ENCODE peak calls at places on chromosomes 1 and 21, in five cellular contexts. One of them, this sample, is unnamed. For H3K36me3, the result is how much of the 10 kb centered on the place peaks cover.

GRCh38 chr1:93720931-93721614 is 39.4 kb upstream of the BCAR3 start:
- DNase-seq in tibial artery: no peak
- DNase-seq in effector memory CD4-positive, alpha-beta T cell: no peak
- DNase-seq in neural progenitor cell: no peak
- DNase-seq in endodermal cell: no peak
- DNase-seq in this sample: no peak

GRCh38 chr1:55694297-55694696 is 479.1 kb upstream of the USP24 start:
- DNase-seq in tibial artery: no peak
- DNase-seq in effector memory CD4-positive, alpha-beta T cell: no peak
- DNase-seq in neural progenitor cell: no peak
- DNase-seq in endodermal cell: no peak
- DNase-seq in this sample: no peak

GRCh38 chr1:1291023-1291528 is 10.8 kb downstream of the SCNN1D start:
- DNase-seq in tibial artery: no peak
- DNase-seq in effector memory CD4-positive, alpha-beta T cell: no peak
- DNase-seq in neural progenitor cell: no peak
- DNase-seq in endodermal cell: no peak
- DNase-seq in this sample: no peak

GRCh38 chr21:15199414-15199813 is 134.6 kb upstream of the NRIP1 start:
- DNase-seq in tibial artery: no peak
- DNase-seq in effector memory CD4-positive, alpha-beta T cell: no peak
- DNase-seq in neural progenitor cell: peak
- DNase-seq in endodermal cell: no peak
- DNase-seq in this sample: no peak

GRCh38 chr21:37800496-37801061 is 115.7 kb downstream of the KCNJ6 start:
- DNase-seq in tibial artery: no peak
- DNase-seq in effector memory CD4-positive, alpha-beta T cell: no peak
- DNase-seq in neural progenitor cell: no peak
- DNase-seq in endodermal cell: no peak
- DNase-seq in this sample: no peak

GRCh38 chr1:84538599-84538998 is 32.2 kb upstream of the GNG5 start:
- DNase-seq in tibial artery: no peak
- DNase-seq in effector memory CD4-positive, alpha-beta T cell: no peak
- DNase-seq in neural progenitor cell: no peak
- DNase-seq in endodermal cell: no peak
- DNase-seq in this sample: no peak

GRCh38 chr1:117173711-117174110 is 37.0 kb downstream of the VTCN1 start:
- DNase-seq in tibial artery: no peak
- DNase-seq in effector memory CD4-positive, alpha-beta T cell: no peak
- DNase-seq in neural progenitor cell: no peak
- DNase-seq in endodermal cell: no peak
- DNase-seq in this sample: no peak

GRCh38 chr1:26915204-26915842 is 1.5 kb upstream of the NR0B2 start:
- DNase-seq in tibial artery: no peak
- DNase-seq in effector memory CD4-positive, alpha-beta T cell: no peak
- DNase-seq in neural progenitor cell: no peak
- DNase-seq in endodermal cell: no peak
- DNase-seq in this sample: no peak

GRCh38 chr1:210089848-210090247 is 142.7 kb upstream of the SERTAD4 start:
- DNase-seq in tibial artery: no peak
- DNase-seq in effector memory CD4-positive, alpha-beta T cell: no peak
- DNase-seq in neural progenitor cell: no peak
- DNase-seq in endodermal cell: no peak
- DNase-seq in this sample: peak

GRCh38 chr1:97364086-97364485 is 556.7 kb downstream of the DPYD start:
- DNase-seq in tibial artery: no peak
- DNase-seq in effector memory CD4-positive, alpha-beta T cell: no peak
- DNase-seq in neural progenitor cell: no peak
- DNase-seq in endodermal cell: no peak
- DNase-seq in this sample: no peak

GRCh38 chr1:47926461-47926999 is 70.7 kb downstream of the TRABD2B start:
- DNase-seq in tibial artery: peak
- DNase-seq in effector memory CD4-positive, alpha-beta T cell: no peak
- DNase-seq in neural progenitor cell: no peak
- DNase-seq in endodermal cell: no peak
- DNase-seq in this sample: no peak

GRCh38 chr1:116325922-116326321 is 47.1 kb upstream of the ATP1A1 start:
- DNase-seq in tibial artery: no peak
- DNase-seq in effector memory CD4-positive, alpha-beta T cell: peak
- DNase-seq in neural progenitor cell: no peak
- DNase-seq in endodermal cell: peak
- DNase-seq in this sample: no peak

GRCh38 chr21:38910390-38911008 is 104.8 kb downstream of the ETS2 start:
- DNase-seq in tibial artery: no peak
- DNase-seq in effector memory CD4-positive, alpha-beta T cell: no peak
- DNase-seq in neural progenitor cell: no peak
- DNase-seq in endodermal cell: no peak
- DNase-seq in this sample: peak

GRCh38 chr1:82086739-82087138 is 286.0 kb downstream of the ADGRL2 start:
- DNase-seq in tibial artery: no peak
- DNase-seq in effector memory CD4-positive, alpha-beta T cell: no peak
- DNase-seq in neural progenitor cell: no peak
- DNase-seq in endodermal cell: no peak
- DNase-seq in this sample: no peak

GRCh38 chr21:46100426-46100825 is 2.5 kb downstream of the COL6A2 start:
- DNase-seq in tibial artery: no peak
- DNase-seq in effector memory CD4-positive, alpha-beta T cell: no peak
- DNase-seq in neural progenitor cell: no peak
- DNase-seq in endodermal cell: no peak
- DNase-seq in this sample: no peak

GRCh38 chr1:10599194-10599861 is 124.6 kb downstream of the PEX14 start:
- DNase-seq in tibial artery: no peak
- DNase-seq in effector memory CD4-positive, alpha-beta T cell: no peak
- DNase-seq in neural progenitor cell: no peak
- DNase-seq in endodermal cell: no peak
- DNase-seq in this sample: no peak

GRCh38 chr1:209103135-209103534 is 480.4 kb upstream of the CAMK1G start:
- DNase-seq in tibial artery: no peak
- DNase-seq in effector memory CD4-positive, alpha-beta T cell: no peak
- DNase-seq in neural progenitor cell: no peak
- DNase-seq in endodermal cell: no peak
- DNase-seq in this sample: no peak

GRCh38 chr1:224047538-224047937 is 66.4 kb upstream of the FBXO28 start:
- DNase-seq in tibial artery: no peak
- DNase-seq in effector memory CD4-positive, alpha-beta T cell: no peak
- DNase-seq in neural progenitor cell: no peak
- DNase-seq in endodermal cell: no peak
- DNase-seq in this sample: no peak

GRCh38 chr1:203475012-203475981 is at the start of gene PRELP:
- DNase-seq in tibial artery: peak
- DNase-seq in effector memory CD4-positive, alpha-beta T cell: no peak
- DNase-seq in neural progenitor cell: peak
- DNase-seq in endodermal cell: peak
- DNase-seq in this sample: no peak

GRCh38 chr1:164337885-164338284 is 221.1 kb upstream of the PBX1 start:
- DNase-seq in tibial artery: no peak
- DNase-seq in effector memory CD4-positive, alpha-beta T cell: no peak
- DNase-seq in neural progenitor cell: no peak
- DNase-seq in endodermal cell: no peak
- DNase-seq in this sample: no peak

GRCh38 chr1:172928412-172928811 is 122.3 kb downstream of the TNFSF18 start:
- DNase-seq in tibial artery: no peak
- DNase-seq in effector memory CD4-positive, alpha-beta T cell: no peak
- DNase-seq in neural progenitor cell: no peak
- DNase-seq in endodermal cell: no peak
- DNase-seq in this sample: no peak

GRCh38 chr1:110207831-110208230 is 2.3 kb upstream of the KCNC4 start:
- DNase-seq in tibial artery: peak
- DNase-seq in effector memory CD4-positive, alpha-beta T cell: peak
- DNase-seq in neural progenitor cell: peak
- DNase-seq in endodermal cell: peak
- DNase-seq in this sample: peak

GRCh38 chr1:211169353-211169752 is 35.4 kb upstream of the KCNH1 start:
- DNase-seq in tibial artery: no peak
- DNase-seq in effector memory CD4-positive, alpha-beta T cell: no peak
- DNase-seq in neural progenitor cell: no peak
- DNase-seq in endodermal cell: no peak
- DNase-seq in this sample: no peak

GRCh38 chr1:99675292-99675691 is 29.4 kb downstream of the PALMD start:
- DNase-seq in tibial artery: no peak
- DNase-seq in effector memory CD4-positive, alpha-beta T cell: no peak
- DNase-seq in neural progenitor cell: no peak
- DNase-seq in endodermal cell: no peak
- DNase-seq in this sample: no peak
- H3K4me3 ChIP-seq in tibial artery: no peak
- H3K4me3 ChIP-seq in effector memory CD4-positive, alpha-beta T cell: no peak
- H3K4me3 ChIP-seq in neural progenitor cell: no peak
- H3K4me3 ChIP-seq in endodermal cell: no peak
- H3K4me3 ChIP-seq in this sample: no peak

DNA sequence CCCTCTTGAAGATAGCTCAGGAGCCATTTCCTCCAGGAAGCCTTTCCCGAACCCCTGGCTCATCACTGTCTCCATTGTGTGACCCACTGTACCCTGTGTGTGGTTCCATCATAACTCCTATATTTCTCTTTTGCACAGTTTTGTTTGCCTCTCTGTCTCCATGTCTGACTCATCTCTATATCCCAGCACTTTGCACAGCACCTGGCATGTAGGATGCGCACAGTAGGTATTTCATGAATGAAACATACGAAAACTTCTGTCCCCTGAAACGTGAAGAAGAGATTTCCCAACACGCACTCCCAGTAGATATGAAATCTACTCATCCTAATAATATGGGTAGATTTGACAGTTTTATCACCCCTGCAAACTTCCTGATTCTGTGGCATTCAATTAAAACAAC is 275.2 kb downstream of the NFIA start:
- DNase-seq in tibial artery: no peak
- DNase-seq in effector memory CD4-positive, alpha-beta T cell: no peak
- DNase-seq in neural progenitor cell: no peak
- DNase-seq in endodermal cell: no peak
- DNase-seq in this sample: no peak
- H3K36me3 ChIP-seq in tibial artery: under half
- H3K36me3 ChIP-seq in effector memory CD4-positive, alpha-beta T cell: under half
- H3K36me3 ChIP-seq in neural progenitor cell: under half
- H3K36me3 ChIP-seq in endodermal cell: under half
- H3K36me3 ChIP-seq in this sample: under half

DNA sequence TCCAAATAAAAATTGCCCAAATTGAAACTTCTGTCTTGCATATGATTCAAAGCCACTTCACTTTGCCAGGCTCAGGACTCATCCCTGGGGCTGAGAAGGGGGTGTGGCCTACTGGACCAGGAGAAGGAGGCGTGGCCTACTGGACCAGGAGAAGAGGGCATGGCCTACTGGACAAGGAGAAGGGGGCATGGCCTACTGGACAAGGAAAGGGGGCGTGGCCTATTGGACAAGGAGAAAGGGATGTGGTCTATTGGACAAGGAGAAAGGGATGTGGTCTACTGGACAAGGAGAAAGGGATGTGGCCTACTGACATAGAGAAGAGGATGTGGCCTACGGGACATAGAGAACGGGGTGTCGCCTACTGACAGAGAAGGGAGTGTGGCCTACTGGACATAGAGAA is 405.3 kb downstream of the RRAGC start:
- DNase-seq in tibial artery: no peak
- DNase-seq in effector memory CD4-positive, alpha-beta T cell: no peak
- DNase-seq in neural progenitor cell: no peak
- DNase-seq in endodermal cell: peak
- DNase-seq in this sample: no peak
- H3K27ac ChIP-seq in tibial artery: no peak
- H3K27ac ChIP-seq in effector memory CD4-positive, alpha-beta T cell: no peak
- H3K27ac ChIP-seq in neural progenitor cell: no peak
- H3K27ac ChIP-seq in endodermal cell: no peak
- H3K27ac ChIP-seq in this sample: no peak

GRCh38 chr1:95146637-95147036 is 29.5 kb downstream of the TLCD4 start:
- DNase-seq in tibial artery: no peak
- DNase-seq in effector memory CD4-positive, alpha-beta T cell: no peak
- DNase-seq in neural progenitor cell: no peak
- DNase-seq in endodermal cell: no peak
- DNase-seq in this sample: no peak
- H3K4me3 ChIP-seq in tibial artery: no peak
- H3K4me3 ChIP-seq in effector memory CD4-positive, alpha-beta T cell: no peak
- H3K4me3 ChIP-seq in neural progenitor cell: no peak
- H3K4me3 ChIP-seq in endodermal cell: no peak
- H3K4me3 ChIP-seq in this sample: no peak

DNA sequence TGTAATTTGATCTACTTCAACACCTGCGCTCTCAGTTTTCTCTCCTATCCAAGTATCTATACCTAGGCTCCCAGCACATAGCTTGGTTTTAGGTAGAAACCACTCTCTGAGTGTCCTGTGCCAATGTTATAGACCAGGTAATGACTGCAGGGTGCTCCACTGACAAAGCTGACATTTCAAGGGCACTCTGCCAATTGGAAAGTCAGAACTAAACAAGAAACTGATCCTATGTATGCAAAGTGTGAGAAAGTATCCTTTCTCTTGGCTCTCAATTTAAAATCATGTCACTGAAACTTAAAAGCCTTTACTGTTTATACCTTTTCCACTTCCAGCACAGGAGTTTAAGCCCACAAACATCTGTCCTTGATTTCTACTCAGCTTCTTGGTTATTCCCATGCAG is 45.0 kb upstream of the AIM2 start:
- DNase-seq in tibial artery: no peak
- DNase-seq in effector memory CD4-positive, alpha-beta T cell: no peak
- DNase-seq in neural progenitor cell: no peak
- DNase-seq in endodermal cell: no peak
- DNase-seq in this sample: no peak
- H3K36me3 ChIP-seq in tibial artery: under half
- H3K36me3 ChIP-seq in effector memory CD4-positive, alpha-beta T cell: under half
- H3K36me3 ChIP-seq in neural progenitor cell: under half
- H3K36me3 ChIP-seq in endodermal cell: under half
- H3K36me3 ChIP-seq in this sample: under half

GRCh38 chr1:177975588-177976495 is 6.0 kb upstream of the SEC16B start:
- DNase-seq in tibial artery: no peak
- DNase-seq in effector memory CD4-positive, alpha-beta T cell: no peak
- DNase-seq in neural progenitor cell: no peak
- DNase-seq in endodermal cell: no peak
- DNase-seq in this sample: no peak

GRCh38 chr1:177979272-177979671 is 9.4 kb upstream of the SEC16B start:
- DNase-seq in tibial artery: no peak
- DNase-seq in effector memory CD4-positive, alpha-beta T cell: no peak
- DNase-seq in neural progenitor cell: no peak
- DNase-seq in endodermal cell: no peak
- DNase-seq in this sample: no peak

GRCh38 chr1:177973585-177973984 is 3.7 kb upstream of the SEC16B start:
- DNase-seq in tibial artery: no peak
- DNase-seq in effector memory CD4-positive, alpha-beta T cell: no peak
- DNase-seq in neural progenitor cell: no peak
- DNase-seq in endodermal cell: no peak
- DNase-seq in this sample: no peak

GRCh38 chr1:177978530-177978929 is 8.7 kb upstream of the SEC16B start:
- DNase-seq in tibial artery: no peak
- DNase-seq in effector memory CD4-positive, alpha-beta T cell: no peak
- DNase-seq in neural progenitor cell: no peak
- DNase-seq in endodermal cell: no peak
- DNase-seq in this sample: no peak

DNA sequence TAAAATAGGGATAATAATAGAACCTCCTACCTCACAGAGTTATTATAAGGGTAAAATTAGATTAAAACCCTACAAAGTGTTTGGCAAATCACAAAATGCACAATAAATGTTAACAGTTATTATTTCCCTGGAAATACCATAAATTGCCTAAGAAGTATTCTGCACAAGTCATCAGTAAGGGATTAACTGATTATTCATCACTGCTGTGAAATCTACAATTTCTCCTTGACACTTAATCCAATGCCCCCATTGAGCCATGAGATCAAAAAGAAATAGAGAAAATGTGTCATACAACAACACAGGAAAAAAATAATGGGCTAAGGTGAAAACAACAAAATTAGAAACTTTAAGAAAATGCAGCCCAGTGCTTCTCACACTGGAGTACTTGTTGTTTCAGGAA is 6.7 kb upstream of the SEC16B start:
- DNase-seq in tibial artery: no peak
- DNase-seq in effector memory CD4-positive, alpha-beta T cell: no peak
- DNase-seq in neural progenitor cell: no peak
- DNase-seq in endodermal cell: no peak
- DNase-seq in this sample: no peak
- H3K27ac ChIP-seq in tibial artery: no peak
- H3K27ac ChIP-seq in effector memory CD4-positive, alpha-beta T cell: no peak
- H3K27ac ChIP-seq in neural progenitor cell: no peak
- H3K27ac ChIP-seq in endodermal cell: no peak
- H3K27ac ChIP-seq in this sample: no peak

GRCh38 chr21:41316200-41316599 is 401 bp upstream of the FAM3B start:
- DNase-seq in tibial artery: no peak
- DNase-seq in effector memory CD4-positive, alpha-beta T cell: no peak
- DNase-seq in neural progenitor cell: no peak
- DNase-seq in endodermal cell: no peak
- DNase-seq in this sample: no peak
- H3K4me3 ChIP-seq in tibial artery: peak
- H3K4me3 ChIP-seq in effector memory CD4-positive, alpha-beta T cell: no peak
- H3K4me3 ChIP-seq in neural progenitor cell: peak
- H3K4me3 ChIP-seq in endodermal cell: peak
- H3K4me3 ChIP-seq in this sample: no peak

This sample was measured in A673.